ENCODE peak calls at places on chromosomes 3 and 15, in seven cellular contexts. F is fibroblast of lung, J is colonic mucosa, Y is SJSA1, R is astrocyte of the cerebellum, I is neuronal stem cell, U is dorsolateral prefrontal cortex. X is an unnamed sample.

GRCh38 chr3:177286034-177286433 is 88.8 kb upstream of the TBL1XR1 start:
- DNase-seq in I (no peak), Y (no peak), R (no peak), J (no peak), F (no peak), U (no peak), X (no peak)

GRCh38 chr15:101107625-101108457 is 144.0 kb downstream of the CHSY1 start:
- DNase-seq in R (no peak), J (no peak), Y (no peak), U (no peak), I (no peak), F (no peak), X (no peak)

GRCh38 chr3:15023719-15024118 is 41.4 kb downstream of the MRPS25 start:
- DNase-seq in R (no peak), F (no peak), J (no peak), U (no peak), I (no peak), Y (no peak), X (no peak)

GRCh38 chr3:37768107-37768809 is 93.4 kb upstream of the CTDSPL start:
- DNase-seq in Y (no peak), R (no peak), F (peak; percentile 77), J (peak; percentile 50), I (no peak), U (no peak), X (peak; percentile 55)

GRCh38 chr3:173529062-173529711 is 131.6 kb downstream of the NLGN1 start:
- DNase-seq in I (no peak), J (no peak), F (peak; percentile 5), U (no peak), Y (no peak), R (no peak), X (peak; percentile 40)

GRCh38 chr3:141248064-141248463 is 16.4 kb downstream of the PXYLP1 start:
- DNase-seq in F (no peak), Y (no peak), J (no peak), U (no peak), R (no peak), I (no peak), X (no peak)

GRCh38 chr15:52295421-52295991 is at the start of gene MYO5C:
- DNase-seq in Y (no peak), I (peak; percentile 52), R (no peak), F (no peak), U (no peak), J (peak; percentile 93), X (no peak)

GRCh38 chr3:50326182-50326541 is 1.9 kb downstream of the TUSC2 start:
- DNase-seq in J (no peak), R (no peak), U (no peak), Y (no peak), F (no peak), I (no peak), X (no peak)

GRCh38 chr15:31254431-31255175 is 72.0 kb upstream of the KLF13 start:
- DNase-seq in Y (no peak), I (no peak), U (no peak), J (peak; percentile 85), R (no peak), F (peak; percentile 80), X (no peak)

GRCh38 chr3:115239717-115240116 is 92.6 kb upstream of the ZBTB20 start:
- DNase-seq in J (peak; percentile 18), R (peak; percentile 71), I (no peak), Y (peak; percentile 82), U (peak; percentile 40), F (peak; percentile 87), X (no peak)

GRCh38 chr3:140294058-140294457 is 359.1 kb downstream of the CLSTN2 start:
- DNase-seq in U (no peak), J (no peak), I (no peak), R (no peak), Y (no peak), F (no peak), X (no peak)

GRCh38 chr3:128278761-128279593 is 125.7 kb downstream of the EEFSEC start:
- DNase-seq in I (peak; percentile 26), F (peak; percentile 94), R (peak; percentile 86), U (peak; percentile 48), J (peak; percentile 40), Y (peak; percentile 84), X (no peak)

GRCh38 chr3:155853214-155854146 is 747 bp downstream of the SLC33A1 start:
- DNase-seq in U (no peak), F (peak; percentile 23), Y (peak; percentile 46), I (peak; percentile 35), R (no peak), J (peak; percentile 37), X (no peak)

GRCh38 chr3:94259291-94259690 is 196.4 kb downstream of the NSUN3 start:
- DNase-seq in R (no peak), I (no peak), J (no peak), U (no peak), F (no peak), Y (no peak), X (no peak)

GRCh38 chr3:62611541-62612240 is 238.3 kb upstream of the FEZF2 start:
- DNase-seq in R (no peak), F (peak; percentile 49), U (no peak), I (no peak), J (no peak), Y (no peak), X (no peak)

GRCh38 chr3:151082880-151083838 is 2.3 kb upstream of the MED12L start:
- DNase-seq in F (no peak), U (no peak), Y (no peak), J (no peak), I (no peak), R (no peak), X (no peak)

GRCh38 chr3:117054551-117054950 is 345.0 kb downstream of the TUSC7 start:
- DNase-seq in J (no peak), I (no peak), Y (no peak), U (no peak), F (no peak), R (no peak), X (no peak)

GRCh38 chr3:81451611-81452010 is 309.8 kb downstream of the GBE1 start:
- DNase-seq in I (no peak), U (no peak), J (no peak), R (peak; percentile 48), Y (no peak), F (peak; percentile 5), X (no peak)

GRCh38 chr3:51955893-51956770 is 951 bp downstream of the GPR62 start:
- DNase-seq in I (no peak), F (peak; percentile 54), Y (peak; percentile 35), R (no peak), J (no peak), U (no peak), X (no peak)
- H3K4me3 ChIP-seq in I (no peak overlapping the region), F (peak overlapping the region; percentile 17), Y (no peak overlapping the region), R (peak overlapping the region; percentile 26), J (peak overlapping the region; percentile 32), U (peak overlapping the region; percentile 69), X (no peak overlapping the region)

GRCh38 chr3:183824761-183825379 is 507 bp downstream of the MAP6D1 start:
- DNase-seq in I (no peak), R (no peak), U (no peak), Y (no peak), J (no peak), F (no peak), X (no peak)
- H3K4me3 ChIP-seq in I (peak overlapping the region; percentile 64), R (peak overlapping the region; percentile 53), U (peak overlapping the region; percentile 89), Y (peak overlapping the region; percentile 73), J (peak overlapping the region; percentile 77), F (peak overlapping the region; percentile 65), X (peak overlapping the region; percentile 69)

DNA sequence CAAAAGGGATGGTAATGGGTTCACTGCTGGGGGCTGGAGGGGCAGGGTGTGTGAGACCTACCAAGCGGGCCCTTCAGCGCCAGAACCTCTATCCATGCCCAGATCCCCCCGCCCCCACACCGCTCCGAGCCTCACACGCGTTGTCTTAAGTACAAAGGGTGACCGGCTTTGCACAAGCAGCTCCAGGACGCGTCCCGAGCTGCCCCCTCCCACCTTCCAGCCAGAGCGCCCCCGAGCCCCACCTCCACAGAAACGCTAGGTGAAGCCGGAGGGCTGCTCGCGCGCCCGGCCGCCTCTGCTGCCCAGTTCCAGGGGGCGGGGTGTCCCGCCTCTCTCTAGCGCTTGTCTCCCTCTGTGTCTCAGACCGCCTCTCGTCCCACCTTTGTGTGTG is 1.2 kb downstream of the WNT7A start:
- DNase-seq in J (no peak), F (no peak), I (peak; percentile 43), R (no peak), Y (no peak), U (no peak), X (no peak)
- H3K4me3 ChIP-seq in J (no peak overlapping the region), F (no peak overlapping the region), I (peak overlapping the region; percentile 55), R (no peak overlapping the region), Y (no peak overlapping the region), U (peak overlapping the region; percentile 64), X (no peak overlapping the region)

GRCh38 chr3:42904076-42904475 is 1.9 kb upstream of the ZNF662 start:
- DNase-seq in I (no peak), U (no peak), Y (no peak), F (no peak), J (no peak), R (no peak), X (no peak)

GRCh38 chr3:42898896-42899675 is 6.9 kb upstream of the ZNF662 start:
- DNase-seq in R (no peak), F (no peak), U (no peak), J (no peak), Y (no peak), I (no peak), X (no peak)

GRCh38 chr3:42900226-42900625 is 5.7 kb upstream of the ZNF662 start:
- DNase-seq in I (no peak), F (no peak), U (no peak), R (no peak), Y (no peak), J (no peak), X (no peak)

GRCh38 chr3:42902257-42902656 is 3.7 kb upstream of the ZNF662 start:
- DNase-seq in R (no peak), J (no peak), U (no peak), I (no peak), F (no peak), Y (no peak), X (no peak)

GRCh38 chr3:42900731-42901420 is 5.1 kb upstream of the ZNF662 start:
- DNase-seq in R (no peak), I (no peak), Y (no peak), J (no peak), U (no peak), F (no peak), X (no peak)
- H3K4me3 ChIP-seq in R (no peak overlapping the region), I (no peak overlapping the region), Y (no peak overlapping the region), J (no peak overlapping the region), U (no peak overlapping the region), F (no peak overlapping the region), X (no peak overlapping the region)

GRCh38 chr3:34038131-34038530 is 239.7 kb downstream of the PDCD6IP start:
- DNase-seq in U (no peak), F (no peak), I (no peak), J (no peak), Y (no peak), R (no peak), X (no peak)

GRCh38 chr3:34034840-34035239 is 236.4 kb downstream of the PDCD6IP start:
- DNase-seq in J (no peak), I (no peak), U (no peak), Y (no peak), R (no peak), F (no peak), X (no peak)

GRCh38 chr3:34035775-34036174 is 237.3 kb downstream of the PDCD6IP start:
- DNase-seq in Y (no peak), J (no peak), U (no peak), R (no peak), F (no peak), I (no peak), X (no peak)

GRCh38 chr3:34037263-34037662 is 238.8 kb downstream of the PDCD6IP start:
- DNase-seq in Y (no peak), U (no peak), J (no peak), R (no peak), I (no peak), F (no peak), X (no peak)

GRCh38 chr3:34033840-34034239 is 235.4 kb downstream of the PDCD6IP start:
- DNase-seq in R (no peak), Y (no peak), J (no peak), F (no peak), U (no peak), I (no peak), X (no peak)
- H3K4me3 ChIP-seq in R (no peak overlapping the region), Y (no peak overlapping the region), J (no peak overlapping the region), F (no peak overlapping the region), U (no peak overlapping the region), I (no peak overlapping the region), X (no peak overlapping the region)